ENCODE peak calls at places on chromosomes 11 and 22, in four cellular contexts. One of them, this sample, is unnamed.

GRCh38 chr11:68976563-68976962 is 4.2 kb downstream of the MRGPRD start:
- DNase-seq in BJ: no peak
- DNase-seq in fibroblast of pulmonary artery: no peak
- DNase-seq in endodermal cell: no peak
- DNase-seq in this sample: no peak

GRCh38 chr11:22193348-22194051 is 615 bp downstream of the ANO5 start:
- DNase-seq in endodermal cell: peak; percentile 85
- DNase-seq in fibroblast of pulmonary artery: no peak
- DNase-seq in BJ: no peak
- DNase-seq in this sample: no peak

GRCh38 chr11:46513934-46514342 is 79.9 kb downstream of the AMBRA1 start:
- DNase-seq in fibroblast of pulmonary artery: peak; percentile 84
- DNase-seq in endodermal cell: no peak
- DNase-seq in BJ: no peak
- DNase-seq in this sample: peak; percentile 44

GRCh38 chr11:83033367-83033766 is 38.3 kb downstream of the RAB30 start:
- DNase-seq in endodermal cell: no peak
- DNase-seq in fibroblast of pulmonary artery: no peak
- DNase-seq in BJ: no peak
- DNase-seq in this sample: no peak

GRCh38 chr11:101862410-101863233 is 52.2 kb upstream of the CEP126 start:
- DNase-seq in BJ: no peak
- DNase-seq in fibroblast of pulmonary artery: peak; percentile 81
- DNase-seq in endodermal cell: peak; percentile 77
- DNase-seq in this sample: peak; percentile 47

GRCh38 chr11:1289211-1289935 is 20.1 kb downstream of the TOLLIP start:
- DNase-seq in BJ: no peak
- DNase-seq in fibroblast of pulmonary artery: no peak
- DNase-seq in endodermal cell: no peak
- DNase-seq in this sample: no peak

GRCh38 chr22:27462190-27462589 is 339.4 kb downstream of the MN1 start:
- DNase-seq in endodermal cell: no peak
- DNase-seq in fibroblast of pulmonary artery: no peak
- DNase-seq in BJ: no peak
- DNase-seq in this sample: no peak

GRCh38 chr11:66915866-66916265 is 42.3 kb downstream of the PC start:
- DNase-seq in BJ: no peak
- DNase-seq in endodermal cell: no peak
- DNase-seq in fibroblast of pulmonary artery: no peak
- DNase-seq in this sample: no peak

GRCh38 chr11:46916251-46916650 is 2.1 kb downstream of the LRP4 start:
- DNase-seq in BJ: no peak
- DNase-seq in endodermal cell: no peak
- DNase-seq in fibroblast of pulmonary artery: no peak
- DNase-seq in this sample: no peak

GRCh38 chr22:23146842-23147205 is 1.5 kb downstream of the RAB36 start:
- DNase-seq in endodermal cell: no peak
- DNase-seq in BJ: no peak
- DNase-seq in fibroblast of pulmonary artery: peak; percentile 10
- DNase-seq in this sample: no peak

GRCh38 chr11:995058-995751 is 41.3 kb downstream of the MUC6 start:
- DNase-seq in fibroblast of pulmonary artery: no peak
- DNase-seq in BJ: no peak
- DNase-seq in endodermal cell: no peak
- DNase-seq in this sample: no peak

GRCh38 chr22:23786752-23787599 is at the start of gene SMARCB1:
- DNase-seq in fibroblast of pulmonary artery: peak; percentile 91
- DNase-seq in endodermal cell: peak; percentile 95
- DNase-seq in BJ: peak; percentile 74
- DNase-seq in this sample: peak; percentile 78

GRCh38 chr11:57071829-57072228 is 83.1 kb downstream of the OR5AK2 start:
- DNase-seq in BJ: peak; percentile 14
- DNase-seq in fibroblast of pulmonary artery: peak; percentile 77
- DNase-seq in endodermal cell: no peak
- DNase-seq in this sample: no peak

GRCh38 chr22:40476341-40476740 is 105.9 kb downstream of the SGSM3 start:
- DNase-seq in BJ: no peak
- DNase-seq in fibroblast of pulmonary artery: no peak
- DNase-seq in endodermal cell: no peak
- DNase-seq in this sample: no peak

GRCh38 chr11:429931-430456 is 11.8 kb downstream of the ANO9 start:
- DNase-seq in endodermal cell: peak; percentile 60
- DNase-seq in fibroblast of pulmonary artery: no peak
- DNase-seq in BJ: no peak
- DNase-seq in this sample: no peak

GRCh38 chr11:75055511-75055910 is 41.2 kb downstream of the OR2AT4 start:
- DNase-seq in fibroblast of pulmonary artery: no peak
- DNase-seq in BJ: no peak
- DNase-seq in endodermal cell: no peak
- DNase-seq in this sample: no peak

GRCh38 chr11:66109294-66109693 is 39.2 kb downstream of the PACS1 start:
- DNase-seq in endodermal cell: no peak
- DNase-seq in fibroblast of pulmonary artery: no peak
- DNase-seq in BJ: no peak
- DNase-seq in this sample: no peak

GRCh38 chr22:21042978-21043855 is 2.5 kb upstream of the LRRC74B start:
- DNase-seq in BJ: no peak
- DNase-seq in endodermal cell: no peak
- DNase-seq in fibroblast of pulmonary artery: no peak
- DNase-seq in this sample: no peak

GRCh38 chr11:112558691-112559090 is 298.0 kb upstream of the PLET1 start:
- DNase-seq in BJ: no peak
- DNase-seq in fibroblast of pulmonary artery: peak; percentile 46
- DNase-seq in endodermal cell: no peak
- DNase-seq in this sample: no peak

GRCh38 chr11:21556936-21557335 is 635.9 kb upstream of the ANO5 start:
- DNase-seq in endodermal cell: no peak
- DNase-seq in fibroblast of pulmonary artery: no peak
- DNase-seq in BJ: no peak
- DNase-seq in this sample: no peak

GRCh38 chr22:34055525-34056200 is 135.4 kb upstream of the LARGE1 start:
- DNase-seq in endodermal cell: peak; percentile 90
- DNase-seq in BJ: no peak
- DNase-seq in fibroblast of pulmonary artery: no peak
- DNase-seq in this sample: no peak

GRCh38 chr11:43399983-43400630 is 41.4 kb downstream of the TTC17 start:
- DNase-seq in endodermal cell: no peak
- DNase-seq in fibroblast of pulmonary artery: no peak
- DNase-seq in BJ: no peak
- DNase-seq in this sample: no peak

GRCh38 chr11:118142809-118143208 is 9.8 kb downstream of the SCN4B start:
- DNase-seq in fibroblast of pulmonary artery: no peak
- DNase-seq in endodermal cell: peak; percentile 63
- DNase-seq in BJ: no peak
- DNase-seq in this sample: no peak
- H3K4me3 ChIP-seq in fibroblast of pulmonary artery: no peak overlapping the region
- H3K4me3 ChIP-seq in endodermal cell: no peak overlapping the region
- H3K4me3 ChIP-seq in BJ: no peak overlapping the region
- H3K4me3 ChIP-seq in this sample: no peak overlapping the region

GRCh38 chr11:87304350-87304749 is 266.6 kb downstream of the TMEM135 start:
- DNase-seq in endodermal cell: no peak
- DNase-seq in fibroblast of pulmonary artery: no peak
- DNase-seq in BJ: no peak
- DNase-seq in this sample: no peak
- H3K4me3 ChIP-seq in endodermal cell: no peak overlapping the region
- H3K4me3 ChIP-seq in fibroblast of pulmonary artery: no peak overlapping the region
- H3K4me3 ChIP-seq in BJ: no peak overlapping the region
- H3K4me3 ChIP-seq in this sample: no peak overlapping the region

GRCh38 chr22:30382340-30382739 is 4.9 kb downstream of the RNF215 start:
- DNase-seq in endodermal cell: no peak
- DNase-seq in fibroblast of pulmonary artery: no peak
- DNase-seq in BJ: no peak
- DNase-seq in this sample: no peak

GRCh38 chr22:30383061-30383460 is 4.2 kb downstream of the RNF215 start:
- DNase-seq in endodermal cell: no peak
- DNase-seq in fibroblast of pulmonary artery: no peak
- DNase-seq in BJ: no peak
- DNase-seq in this sample: no peak

GRCh38 chr22:30385913-30386312 is 1.3 kb downstream of the RNF215 start:
- DNase-seq in endodermal cell: no peak
- DNase-seq in BJ: no peak
- DNase-seq in fibroblast of pulmonary artery: no peak
- DNase-seq in this sample: no peak

GRCh38 chr22:30386960-30387848 is at the start of gene RNF215:
- DNase-seq in endodermal cell: peak; percentile 98
- DNase-seq in BJ: no peak
- DNase-seq in fibroblast of pulmonary artery: peak; percentile 77
- DNase-seq in this sample: peak; percentile 35

DNA sequence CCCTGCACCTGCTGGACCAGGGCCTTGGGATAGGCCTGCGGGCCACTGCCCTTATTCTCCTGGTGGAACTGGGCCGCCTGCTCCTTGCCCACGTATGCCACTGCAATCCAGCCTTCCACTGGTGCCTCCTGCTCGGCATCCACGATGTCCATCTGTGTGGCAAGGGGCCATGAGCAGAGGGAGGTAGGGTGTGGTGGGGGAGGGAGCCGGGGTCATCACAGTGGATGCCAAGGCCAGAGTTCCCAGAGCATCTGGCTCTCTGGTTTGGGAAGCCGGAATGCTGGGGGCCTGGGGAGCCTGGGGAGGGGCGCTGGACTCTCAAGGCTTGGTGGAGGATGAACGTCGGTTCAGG is 627 bp downstream of the RNF215 start:
- DNase-seq in fibroblast of pulmonary artery: no peak
- DNase-seq in BJ: no peak
- DNase-seq in endodermal cell: no peak
- DNase-seq in this sample: no peak
- H3K4me3 ChIP-seq in fibroblast of pulmonary artery: peak overlapping the region; percentile 57
- H3K4me3 ChIP-seq in BJ: peak overlapping the region; percentile 76
- H3K4me3 ChIP-seq in endodermal cell: peak overlapping the region; percentile 81
- H3K4me3 ChIP-seq in this sample: peak overlapping the region; percentile 50

DNA sequence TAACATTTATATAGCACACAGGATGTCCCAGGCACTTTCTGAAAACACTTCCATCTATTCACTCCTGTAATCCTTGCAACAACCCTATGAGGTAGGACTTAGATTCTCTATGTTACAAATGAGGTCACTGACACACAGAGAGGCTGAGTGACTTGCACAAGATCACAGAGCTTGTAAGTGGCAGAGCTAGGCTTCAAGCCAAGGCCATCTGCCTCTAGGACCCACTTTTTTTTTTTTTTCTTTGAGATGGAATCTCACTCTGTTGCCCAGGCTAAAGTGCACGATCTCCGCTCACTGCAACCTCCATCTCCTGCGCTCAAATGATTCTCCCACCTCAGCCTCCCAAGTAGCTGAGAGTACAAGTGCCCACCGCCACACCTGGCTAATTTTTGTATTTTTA is 18.4 kb upstream of the MYH9 start:
- DNase-seq in endodermal cell: no peak
- DNase-seq in BJ: no peak
- DNase-seq in fibroblast of pulmonary artery: no peak
- DNase-seq in this sample: no peak
- H3K4me3 ChIP-seq in endodermal cell: no peak overlapping the region
- H3K4me3 ChIP-seq in BJ: no peak overlapping the region
- H3K4me3 ChIP-seq in fibroblast of pulmonary artery: no peak overlapping the region
- H3K4me3 ChIP-seq in this sample: no peak overlapping the region

GRCh38 chr22:25487508-25487907 is 77.0 kb upstream of the GRK3 start:
- DNase-seq in BJ: no peak
- DNase-seq in endodermal cell: no peak
- DNase-seq in fibroblast of pulmonary artery: no peak
- DNase-seq in this sample: no peak

GRCh38 chr22:25484498-25484897 is 80.0 kb upstream of the GRK3 start:
- DNase-seq in fibroblast of pulmonary artery: no peak
- DNase-seq in BJ: no peak
- DNase-seq in endodermal cell: no peak
- DNase-seq in this sample: no peak

GRCh38 chr22:25484916-25485315 is 79.6 kb upstream of the GRK3 start:
- DNase-seq in endodermal cell: no peak
- DNase-seq in fibroblast of pulmonary artery: no peak
- DNase-seq in BJ: no peak
- DNase-seq in this sample: no peak

GRCh38 chr22:25483931-25484330 is 80.5 kb upstream of the GRK3 start:
- DNase-seq in fibroblast of pulmonary artery: no peak
- DNase-seq in BJ: no peak
- DNase-seq in endodermal cell: no peak
- DNase-seq in this sample: no peak

GRCh38 chr22:25485626-25486545 is 78.6 kb upstream of the GRK3 start:
- DNase-seq in fibroblast of pulmonary artery: no peak
- DNase-seq in endodermal cell: no peak
- DNase-seq in BJ: no peak
- DNase-seq in this sample: no peak
- H3K4me3 ChIP-seq in fibroblast of pulmonary artery: no peak overlapping the region
- H3K4me3 ChIP-seq in endodermal cell: no peak overlapping the region
- H3K4me3 ChIP-seq in BJ: no peak overlapping the region
- H3K4me3 ChIP-seq in this sample: no peak overlapping the region

GRCh38 chr22:19448739-19449421 is 1.4 kb upstream of the C22orf39 start:
- DNase-seq in BJ: no peak
- DNase-seq in endodermal cell: peak; percentile 58
- DNase-seq in fibroblast of pulmonary artery: no peak
- DNase-seq in this sample: no peak
- H3K4me3 ChIP-seq in BJ: no peak overlapping the region
- H3K4me3 ChIP-seq in endodermal cell: peak overlapping the region; percentile 94
- H3K4me3 ChIP-seq in fibroblast of pulmonary artery: no peak overlapping the region
- H3K4me3 ChIP-seq in this sample: peak overlapping the region; percentile 75

GRCh38 chr11:116736763-116737162 is 36.0 kb downstream of the BUD13 start:
- DNase-seq in endodermal cell: peak; percentile 59
- DNase-seq in BJ: no peak
- DNase-seq in fibroblast of pulmonary artery: peak; percentile 5
- DNase-seq in this sample: no peak

GRCh38 chr11:116733959-116734517 is 38.7 kb downstream of the BUD13 start:
- DNase-seq in BJ: no peak
- DNase-seq in fibroblast of pulmonary artery: no peak
- DNase-seq in endodermal cell: no peak
- DNase-seq in this sample: no peak

GRCh38 chr11:116740741-116741140 is 32.0 kb downstream of the BUD13 start:
- DNase-seq in fibroblast of pulmonary artery: no peak
- DNase-seq in endodermal cell: no peak
- DNase-seq in BJ: no peak
- DNase-seq in this sample: no peak

GRCh38 chr11:116742104-116742503 is 30.7 kb downstream of the BUD13 start:
- DNase-seq in fibroblast of pulmonary artery: peak; percentile 43
- DNase-seq in BJ: no peak
- DNase-seq in endodermal cell: peak; percentile 56
- DNase-seq in this sample: no peak

GRCh38 chr11:116738975-116739374 is 33.8 kb downstream of the BUD13 start:
- DNase-seq in endodermal cell: no peak
- DNase-seq in BJ: no peak
- DNase-seq in fibroblast of pulmonary artery: no peak
- DNase-seq in this sample: no peak
- H3K4me3 ChIP-seq in endodermal cell: no peak overlapping the region
- H3K4me3 ChIP-seq in BJ: no peak overlapping the region
- H3K4me3 ChIP-seq in fibroblast of pulmonary artery: no peak overlapping the region
- H3K4me3 ChIP-seq in this sample: no peak overlapping the region